ENCODE peak calls at places on chromosomes 12 and 14, in seven cellular contexts. T is stomach, Z is mesothelial cell of epicardium, M is HepG2, U is GM20000, Q is GM23338, O is astrocyte of the spinal cord. K is an unnamed sample.

GRCh38 chr12:124273630-124274029 is 21.3 kb upstream of the RFLNA start:
- DNase-seq in T (no peak), Z (no peak), M (peak), U (peak), Q (peak), O (peak), K (peak)

GRCh38 chr12:6551063-6551461 is 4.8 kb downstream of the IFFO1 start:
- DNase-seq in T (no peak), Z (no peak), M (no peak), U (no peak), Q (no peak), O (no peak), K (no peak)

GRCh38 chr12:34294671-34295365 is 272.5 kb downstream of the ALG10 start:
- DNase-seq in T (no peak), Z (peak), M (no peak), U (no peak), Q (no peak), O (no peak), K (no peak)

GRCh38 chr14:30375280-30375892 is 183.6 kb upstream of the G2E3 start:
- DNase-seq in T (peak), Z (no peak), M (peak), U (peak), Q (peak), O (peak), K (peak)

GRCh38 chr12:28708918-28709371 is 440.1 kb upstream of the FAR2 start:
- DNase-seq in T (no peak), Z (no peak), M (no peak), U (no peak), Q (no peak), O (peak), K (no peak)

GRCh38 chr12:78209851-78210493 is 379.3 kb downstream of the NAV3 start:
- DNase-seq in T (no peak), Z (no peak), M (no peak), U (no peak), Q (no peak), O (peak), K (no peak)

GRCh38 chr12:26825459-26826016 is 7.5 kb downstream of the ITPR2 start:
- DNase-seq in T (no peak), Z (no peak), M (no peak), U (no peak), Q (no peak), O (no peak), K (no peak)

GRCh38 chr12:34204830-34205285 is 182.6 kb downstream of the ALG10 start:
- DNase-seq in T (no peak), Z (no peak), M (no peak), U (no peak), Q (no peak), O (no peak), K (no peak)

GRCh38 chr12:32270818-32271710 is 128.3 kb upstream of the FGD4 start:
- DNase-seq in T (no peak), Z (no peak), M (peak), U (no peak), Q (peak), O (peak), K (no peak)

GRCh38 chr14:100816950-100817901 is 8.7 kb upstream of the MEG3 start:
- DNase-seq in T (no peak), Z (no peak), M (peak), U (no peak), Q (no peak), O (no peak), K (no peak)

GRCh38 chr14:102958461-102958860 is 36.0 kb downstream of the AMN start:
- DNase-seq in T (no peak), Z (no peak), M (no peak), U (no peak), Q (no peak), O (no peak), K (no peak)

GRCh38 chr14:21494902-21495762 is 16.0 kb downstream of the METTL3 start:
- DNase-seq in T (no peak), Z (no peak), M (no peak), U (no peak), Q (no peak), O (peak), K (no peak)

GRCh38 chr12:109697877-109698468 is 15.7 kb upstream of the FAM222A start:
- DNase-seq in T (no peak), Z (no peak), M (no peak), U (no peak), Q (no peak), O (no peak), K (no peak)

GRCh38 chr12:45725631-45726593 is 3.6 kb upstream of the ARID2 start:
- DNase-seq in T (no peak), Z (no peak), M (peak), U (peak), Q (peak), O (peak), K (peak)

GRCh38 chr14:77260631-77261030 is 10.4 kb downstream of the NGB start:
- DNase-seq in T (no peak), Z (no peak), M (no peak), U (no peak), Q (no peak), O (no peak), K (no peak)

GRCh38 chr12:47236109-47236714 is 156.5 kb upstream of the AMIGO2 start:
- DNase-seq in T (no peak), Z (no peak), M (no peak), U (no peak), Q (no peak), O (peak), K (no peak)

DNA sequence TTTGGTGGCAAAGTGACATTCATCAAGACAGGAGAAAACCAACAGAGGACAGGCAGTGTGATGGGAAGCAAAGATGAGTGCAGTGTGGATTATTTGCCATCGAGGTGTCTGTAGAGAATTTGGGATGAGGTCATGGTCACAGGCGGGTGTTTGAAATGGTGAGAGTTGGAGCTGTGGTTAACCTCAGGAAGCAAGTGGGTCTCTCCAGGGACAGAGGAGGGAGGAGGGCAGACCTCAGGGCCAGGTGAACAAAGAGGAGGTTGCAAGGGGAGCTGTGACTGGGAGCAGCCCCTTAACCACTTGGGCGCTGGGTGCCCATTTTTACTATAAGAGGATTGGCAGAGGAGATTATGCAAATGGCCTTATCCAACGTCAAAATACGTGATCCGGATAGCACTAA is 7.0 kb downstream of the FZD10 start:
- DNase-seq in T (no peak), Z (no peak), M (no peak), U (no peak), Q (no peak), O (no peak), K (no peak)
- TF ChIP-seq CTCF in T (no peak), Z (no peak), M (no peak), U (no peak), Q (no peak), O (no peak), K (no peak)

GRCh38 chr12:57637364-57637763 is 4.4 kb upstream of the B4GALNT1 start:
- DNase-seq in T (no peak), Z (no peak), M (no peak), U (no peak), Q (no peak), O (no peak), K (no peak)
- TF ChIP-seq CTCF in T (no peak), Z (no peak), M (no peak), U (no peak), Q (no peak), O (no peak), K (no peak)

GRCh38 chr12:53078425-53079225 is 565 bp downstream of the SPRYD3 start:
- DNase-seq in T (peak), Z (no peak), M (no peak), U (no peak), Q (peak), O (no peak), K (no peak)
- TF ChIP-seq CTCF in T (no peak), Z (no peak), M (no peak), U (no peak), Q (no peak), O (no peak), K (no peak)

GRCh38 chr12:20459920-20460319 is 91.6 kb downstream of the PDE3A start:
- DNase-seq in T (no peak), Z (no peak), M (no peak), U (no peak), Q (no peak), O (no peak), K (no peak)

GRCh38 chr12:20460956-20461355 is 92.6 kb downstream of the PDE3A start:
- DNase-seq in T (no peak), Z (no peak), M (no peak), U (no peak), Q (no peak), O (no peak), K (no peak)

DNA sequence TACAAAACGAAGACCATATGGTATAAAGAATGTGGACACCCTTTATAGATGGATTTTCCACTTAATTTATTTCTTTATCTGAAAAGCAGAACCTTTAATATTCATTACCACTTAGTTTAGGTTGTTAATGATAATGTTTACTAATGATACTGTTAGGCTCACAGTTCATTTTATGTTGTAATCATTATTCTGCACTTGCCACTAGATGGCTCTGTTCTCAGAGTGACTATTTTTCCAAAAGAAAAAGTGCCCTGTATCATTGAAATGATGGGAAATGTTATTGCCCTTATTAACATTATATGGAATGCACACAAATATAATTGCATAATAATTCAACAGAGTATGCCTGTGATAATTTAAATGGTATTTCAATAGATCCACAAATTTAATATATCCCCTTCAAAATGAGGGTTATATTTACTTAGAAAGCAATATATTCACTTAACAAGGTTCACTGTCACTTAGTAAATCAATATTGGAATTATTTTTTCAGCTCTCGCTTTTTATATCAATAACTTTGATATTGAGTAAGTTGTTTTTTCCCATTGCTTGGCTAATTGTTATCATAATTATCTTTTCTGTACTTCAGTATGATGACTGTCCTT is 95.7 kb downstream of the PDE3A start:
- DNase-seq in T (no peak), Z (no peak), M (peak), U (peak), Q (peak), O (peak), K (no peak)
- TF ChIP-seq CTCF in T (peak), Z (peak), M (peak), U (peak), Q (peak), O (peak), K (peak)

DNA sequence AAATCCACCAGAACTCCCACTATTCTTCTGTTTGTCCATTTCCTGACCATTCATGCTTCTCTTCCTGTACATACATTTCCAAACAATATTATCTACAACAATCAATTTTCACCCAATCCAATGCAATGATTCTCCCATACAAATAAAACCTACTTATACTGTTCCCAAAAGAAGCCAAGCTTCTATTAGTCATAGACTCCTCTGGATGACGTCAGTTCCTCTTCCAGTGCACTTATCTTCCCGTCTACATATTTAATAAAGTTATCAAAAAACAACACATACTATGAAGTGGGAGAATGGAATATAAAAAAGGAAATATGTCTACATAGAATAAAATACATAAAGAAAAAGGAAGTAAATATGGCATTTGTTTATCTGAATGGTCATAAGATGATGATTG is 165.4 kb downstream of the FOXG1 start:
- DNase-seq in T (no peak), Z (no peak), M (no peak), U (no peak), Q (no peak), O (no peak), K (no peak)
- TF ChIP-seq CTCF in T (no peak), Z (no peak), M (no peak), U (no peak), Q (no peak), O (no peak), K (no peak)

K was measured in GM13976.